ENCODE peak calls at places on chromosomes 7 and 10, in nine cellular contexts. O, X, F, I, D, W, C, Q and V are unnamed samples.

GRCh38 chr7:5591547-5591899 is 167.9 kb upstream of the TNRC18 start:
- DNase-seq in O (no peak), X (peak; percentile 47), F (no peak), I (peak; percentile 70), D (no peak), W (no peak), C (no peak), Q (peak; percentile 83), V (peak; percentile 71)

GRCh38 chr10:71482620-71483019 is 85.9 kb downstream of the CDH23 start:
- DNase-seq in O (no peak), X (no peak), F (no peak), I (no peak), D (no peak), W (no peak), C (no peak), Q (no peak), V (no peak)

GRCh38 chr10:14584643-14585042 is 190.1 kb downstream of the FAM107B start:
- DNase-seq in O (no peak), X (peak; percentile 59), F (no peak), I (no peak), D (no peak), W (no peak), C (no peak), Q (no peak), V (no peak)

GRCh38 chr10:50332108-50332846 is 81.0 kb upstream of the ASAH2 start:
- DNase-seq in O (no peak), X (no peak), F (no peak), I (no peak), D (no peak), W (no peak), C (no peak), Q (no peak), V (no peak)

GRCh38 chr10:106991084-106991483 is 173.4 kb downstream of the SORCS1 start:
- DNase-seq in O (no peak), X (no peak), F (no peak), I (no peak), D (no peak), W (no peak), C (no peak), Q (no peak), V (no peak)

GRCh38 chr7:78055579-78055978 is 257.0 kb downstream of the PHTF2 start:
- DNase-seq in O (no peak), X (no peak), F (no peak), I (no peak), D (no peak), W (no peak), C (no peak), Q (no peak), V (no peak)

GRCh38 chr10:114653926-114654325 is 4.1 kb downstream of the ABLIM1 start:
- DNase-seq in O (no peak), X (no peak), F (no peak), I (no peak), D (no peak), W (no peak), C (no peak), Q (no peak), V (no peak)

GRCh38 chr7:157013101-157013500 is 2.6 kb upstream of the MNX1 start:
- DNase-seq in O (no peak), X (no peak), F (no peak), I (no peak), D (no peak), W (no peak), C (no peak), Q (no peak), V (no peak)

GRCh38 chr7:130712416-130712815 is 21.6 kb downstream of the KLF14 start:
- DNase-seq in O (no peak), X (no peak), F (no peak), I (no peak), D (no peak), W (no peak), C (no peak), Q (no peak), V (no peak)
- TF ChIP-seq CTCF in O (no peak), X (no peak), F (no peak), I (no peak), D (no peak), W (no peak), C (no peak), Q (no peak), V (no peak)

DNA sequence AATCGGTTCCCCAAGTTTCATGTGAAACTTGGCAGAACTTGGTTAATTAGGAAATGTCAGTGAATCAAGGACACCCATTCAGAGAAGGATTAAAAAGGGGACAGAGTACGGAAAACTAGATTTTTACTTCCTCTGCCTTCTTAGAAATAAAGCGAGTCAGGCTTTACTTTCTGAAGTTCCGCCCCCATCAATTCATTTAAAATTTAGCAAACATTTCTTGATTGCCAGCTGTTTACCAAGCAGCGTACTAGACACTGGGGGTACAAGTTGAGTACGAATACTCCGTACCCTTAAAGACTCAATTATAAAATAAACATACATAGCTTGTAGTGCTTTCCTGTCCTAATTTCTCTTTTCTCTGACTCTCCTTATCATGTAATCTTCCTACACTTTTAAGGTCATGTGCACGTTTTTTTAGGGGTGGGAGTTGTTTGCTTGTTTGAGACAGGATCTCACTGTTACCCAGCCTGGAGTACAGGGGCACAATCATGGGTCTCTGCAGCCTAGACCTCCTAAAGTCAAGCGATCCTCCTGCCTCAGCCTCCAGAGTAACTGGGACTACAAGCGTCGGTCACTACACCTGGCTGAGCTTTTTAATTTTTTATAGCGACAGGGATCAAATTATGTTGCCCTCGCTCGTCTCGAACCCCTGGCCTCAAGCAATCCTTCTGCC is 704 bp upstream of the ABI1 start:
- DNase-seq in O (no peak), X (no peak), F (no peak), I (no peak), D (no peak), W (no peak), C (no peak), Q (no peak), V (no peak)
- H3K4me3 ChIP-seq in O (peak overlapping the region; percentile 39), X (peak overlapping the region; percentile 96), F (peak overlapping the region; percentile 85), I (peak overlapping the region; percentile 34), D (peak overlapping the region; percentile 73), W (peak overlapping the region; percentile 86), C (no peak overlapping the region), Q (peak overlapping the region; percentile 51), V (peak overlapping the region; percentile 34)

DNA sequence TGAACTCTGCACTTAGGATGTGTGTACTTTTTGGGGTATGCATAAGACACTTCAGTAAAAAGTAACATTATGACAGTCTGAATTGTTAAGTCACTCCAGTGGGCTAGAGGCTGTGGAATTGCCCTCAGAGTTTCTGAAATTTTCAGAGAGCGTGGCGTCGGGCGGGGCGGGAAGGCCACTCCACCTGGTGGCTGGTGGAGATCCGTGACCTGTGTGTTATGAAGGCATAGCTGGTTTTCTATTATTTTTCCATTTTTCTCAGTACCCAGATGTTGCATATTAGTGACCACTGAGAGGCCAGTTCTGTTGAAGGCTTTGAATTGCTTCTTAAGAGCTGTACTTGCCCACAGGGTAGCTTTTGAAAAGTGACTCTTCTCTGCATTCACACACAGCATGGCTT is 52.5 kb downstream of the TACR2 start:
- DNase-seq in O (no peak), X (no peak), F (no peak), I (no peak), D (no peak), W (no peak), C (no peak), Q (no peak), V (no peak)
- TF ChIP-seq CTCF in O (peak; percentile 33), X (no peak), F (no peak), I (peak; percentile 3), D (no peak), W (no peak), C (no peak), Q (no peak), V (no peak)

GRCh38 chr7:73624669-73625001 is 313 bp upstream of the MLXIPL start:
- DNase-seq in O (no peak), X (no peak), F (no peak), I (no peak), D (no peak), W (no peak), C (no peak), Q (no peak), V (no peak)
- H3K4me3 ChIP-seq in O (no peak overlapping the region), X (peak overlapping the region; percentile 46), F (peak overlapping the region; percentile 63), I (no peak overlapping the region), D (peak overlapping the region; percentile 67), W (peak overlapping the region; percentile 63), C (no peak overlapping the region), Q (no peak overlapping the region), V (no peak overlapping the region)

GRCh38 chr7:133819695-133820094 is 307.4 kb upstream of the LRGUK start:
- DNase-seq in O (no peak), X (no peak), F (no peak), I (no peak), D (no peak), W (no peak), C (no peak), Q (no peak), V (no peak)

GRCh38 chr7:133820584-133820983 is 306.6 kb upstream of the LRGUK start:
- DNase-seq in O (no peak), X (no peak), F (no peak), I (no peak), D (peak; percentile 49), W (no peak), C (no peak), Q (no peak), V (no peak)

DNA sequence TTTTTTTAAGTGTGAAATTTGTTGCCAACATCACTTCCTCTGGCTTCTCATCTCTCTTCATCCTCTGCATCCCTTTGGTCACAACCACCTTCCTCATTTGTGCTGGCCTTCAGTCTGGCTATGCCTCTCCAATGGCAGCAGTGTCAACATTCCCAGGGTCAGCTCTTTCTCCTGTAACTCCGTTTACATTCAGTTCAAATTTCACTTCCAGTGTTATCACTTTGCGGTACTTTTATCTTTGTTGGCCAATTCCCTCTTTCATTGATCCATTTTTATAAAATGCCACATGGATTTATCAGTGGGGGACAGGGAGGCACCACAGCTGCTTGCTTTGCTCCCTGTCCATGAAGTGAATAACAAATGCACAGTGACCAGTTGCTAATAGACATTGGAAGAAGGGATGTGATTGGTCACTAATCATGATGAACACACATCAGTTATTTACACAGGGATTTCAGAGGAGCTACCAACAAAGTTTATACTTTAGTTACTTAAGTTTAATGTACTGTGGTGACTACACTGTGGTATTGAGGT is 311.4 kb upstream of the LRGUK start:
- DNase-seq in O (no peak), X (no peak), F (no peak), I (no peak), D (no peak), W (no peak), C (no peak), Q (no peak), V (peak; percentile 3)
- TF ChIP-seq CTCF in O (no peak), X (no peak), F (no peak), I (no peak), D (no peak), W (no peak), C (no peak), Q (no peak), V (no peak)

DNA sequence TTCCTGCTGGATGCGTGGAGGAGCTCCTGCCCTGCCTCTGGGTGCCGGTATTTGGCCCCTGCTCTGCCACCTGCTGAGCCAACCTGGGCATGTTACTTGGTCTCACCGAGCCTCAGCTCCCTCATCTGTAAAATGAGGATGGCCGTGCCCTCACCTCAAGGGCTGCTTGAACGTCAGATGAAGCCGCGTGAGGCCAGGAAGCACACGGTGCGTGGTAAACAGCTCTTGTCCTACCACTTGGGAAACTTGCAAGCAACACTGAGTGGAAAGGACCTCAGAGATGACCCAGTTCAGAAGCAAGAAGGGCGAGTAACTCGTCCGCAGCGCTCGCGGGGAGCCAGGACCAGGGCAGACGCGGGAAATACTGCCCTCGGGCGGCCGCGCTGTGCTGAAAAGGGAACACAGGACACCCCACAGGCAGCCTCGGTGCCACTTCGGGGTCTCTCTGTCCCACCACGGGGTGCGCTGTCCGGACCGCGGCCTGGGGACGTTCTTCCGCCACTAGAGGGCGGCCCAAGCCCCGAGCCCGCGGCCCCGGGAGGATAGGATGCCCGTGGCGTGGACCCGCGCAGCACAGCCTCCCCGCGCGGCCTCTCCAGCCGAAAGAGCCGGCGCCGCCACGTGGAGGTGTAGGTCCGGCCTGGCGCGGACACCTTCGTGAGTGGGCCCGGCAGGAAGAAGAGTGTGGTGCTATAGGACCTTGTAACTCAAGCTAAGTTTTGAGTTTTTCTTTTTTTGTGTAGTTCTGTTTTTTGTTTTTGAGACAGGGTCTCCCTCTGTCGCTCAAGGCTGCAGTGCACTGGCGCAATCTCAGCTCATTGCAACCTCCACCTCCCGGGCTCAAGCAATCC is 94.1 kb downstream of the PRKAG2 start:
- DNase-seq in O (peak; percentile 45), X (peak; percentile 79), F (peak; percentile 58), I (peak; percentile 34), D (peak; percentile 87), W (no peak), C (peak; percentile 29), Q (peak; percentile 37), V (peak; percentile 52)
- H3K4me3 ChIP-seq in O (no peak overlapping the region), X (peak overlapping the region; percentile 31), F (peak overlapping the region; percentile 15), I (peak overlapping the region; percentile 35), D (peak overlapping the region; percentile 53), W (peak overlapping the region; percentile 67), C (peak overlapping the region; percentile 27), Q (peak overlapping the region; percentile 50), V (peak overlapping the region; percentile 17)